ENCODE peak calls at places on chromosomes 13 and 19, in ten cellular contexts. One of them, this sample, is unnamed.

GRCh38 chr19:6947745-6948144 is 60.4 kb downstream of the ADGRE1 start:
- DNase-seq in T47D: no peak
- DNase-seq in CD8-positive, alpha-beta memory T cell: no peak
- DNase-seq in A673: peak
- DNase-seq in activated naive CD4-positive, alpha-beta T cell treated with anti-CD3 and anti-CD28 coated beads, Interleukin-2, amount 10 ng/mL, durations not matched to agents 7 days and 5 days: peak
- DNase-seq in left colon: peak
- DNase-seq in lower lobe of right lung: no peak
- DNase-seq in RCC 7860: peak
- DNase-seq in ecto neural progenitor cell: no peak
- DNase-seq in progenitor cell of endocrine pancreas: no peak
- DNase-seq in this sample: no peak

GRCh38 chr13:106630162-106630561 is 62.2 kb upstream of the ARGLU1 start:
- DNase-seq in T47D: no peak
- DNase-seq in CD8-positive, alpha-beta memory T cell: no peak
- DNase-seq in A673: peak
- DNase-seq in activated naive CD4-positive, alpha-beta T cell treated with anti-CD3 and anti-CD28 coated beads, Interleukin-2, amount 10 ng/mL, durations not matched to agents 7 days and 5 days: no peak
- DNase-seq in left colon: no peak
- DNase-seq in lower lobe of right lung: no peak
- DNase-seq in RCC 7860: no peak
- DNase-seq in ecto neural progenitor cell: no peak
- DNase-seq in progenitor cell of endocrine pancreas: no peak
- DNase-seq in this sample: no peak

GRCh38 chr13:19601749-19602725 is 31.4 kb upstream of the MPHOSPH8 start:
- DNase-seq in T47D: no peak
- DNase-seq in CD8-positive, alpha-beta memory T cell: peak
- DNase-seq in A673: peak
- DNase-seq in activated naive CD4-positive, alpha-beta T cell treated with anti-CD3 and anti-CD28 coated beads, Interleukin-2, amount 10 ng/mL, durations not matched to agents 7 days and 5 days: peak
- DNase-seq in left colon: no peak
- DNase-seq in lower lobe of right lung: peak
- DNase-seq in RCC 7860: peak
- DNase-seq in ecto neural progenitor cell: peak
- DNase-seq in progenitor cell of endocrine pancreas: peak
- DNase-seq in this sample: peak

GRCh38 chr19:43934055-43934984 is 762 bp downstream of the ZNF45 start:
- DNase-seq in T47D: no peak
- DNase-seq in CD8-positive, alpha-beta memory T cell: no peak
- DNase-seq in A673: peak
- DNase-seq in activated naive CD4-positive, alpha-beta T cell treated with anti-CD3 and anti-CD28 coated beads, Interleukin-2, amount 10 ng/mL, durations not matched to agents 7 days and 5 days: no peak
- DNase-seq in left colon: no peak
- DNase-seq in lower lobe of right lung: no peak
- DNase-seq in RCC 7860: peak
- DNase-seq in ecto neural progenitor cell: no peak
- DNase-seq in progenitor cell of endocrine pancreas: no peak
- DNase-seq in this sample: peak

GRCh38 chr19:3112375-3113099 is 18.4 kb downstream of the GNA11 start:
- DNase-seq in T47D: no peak
- DNase-seq in CD8-positive, alpha-beta memory T cell: no peak
- DNase-seq in A673: no peak
- DNase-seq in activated naive CD4-positive, alpha-beta T cell treated with anti-CD3 and anti-CD28 coated beads, Interleukin-2, amount 10 ng/mL, durations not matched to agents 7 days and 5 days: no peak
- DNase-seq in left colon: no peak
- DNase-seq in lower lobe of right lung: no peak
- DNase-seq in RCC 7860: no peak
- DNase-seq in ecto neural progenitor cell: no peak
- DNase-seq in progenitor cell of endocrine pancreas: no peak
- DNase-seq in this sample: no peak

GRCh38 chr19:48342841-48343540 is 17.6 kb downstream of the EMP3 start:
- DNase-seq in T47D: no peak
- DNase-seq in CD8-positive, alpha-beta memory T cell: no peak
- DNase-seq in A673: peak
- DNase-seq in activated naive CD4-positive, alpha-beta T cell treated with anti-CD3 and anti-CD28 coated beads, Interleukin-2, amount 10 ng/mL, durations not matched to agents 7 days and 5 days: no peak
- DNase-seq in left colon: no peak
- DNase-seq in lower lobe of right lung: no peak
- DNase-seq in RCC 7860: no peak
- DNase-seq in ecto neural progenitor cell: no peak
- DNase-seq in progenitor cell of endocrine pancreas: no peak
- DNase-seq in this sample: no peak

GRCh38 chr19:43450545-43450997 is 14.8 kb downstream of the LYPD3 start:
- DNase-seq in T47D: no peak
- DNase-seq in CD8-positive, alpha-beta memory T cell: no peak
- DNase-seq in A673: no peak
- DNase-seq in activated naive CD4-positive, alpha-beta T cell treated with anti-CD3 and anti-CD28 coated beads, Interleukin-2, amount 10 ng/mL, durations not matched to agents 7 days and 5 days: no peak
- DNase-seq in left colon: no peak
- DNase-seq in lower lobe of right lung: no peak
- DNase-seq in RCC 7860: peak
- DNase-seq in ecto neural progenitor cell: no peak
- DNase-seq in progenitor cell of endocrine pancreas: no peak
- DNase-seq in this sample: no peak

GRCh38 chr19:49073514-49074378 is 1.2 kb upstream of the KCNA7 start:
- DNase-seq in T47D: no peak
- DNase-seq in CD8-positive, alpha-beta memory T cell: no peak
- DNase-seq in A673: peak
- DNase-seq in activated naive CD4-positive, alpha-beta T cell treated with anti-CD3 and anti-CD28 coated beads, Interleukin-2, amount 10 ng/mL, durations not matched to agents 7 days and 5 days: peak
- DNase-seq in left colon: no peak
- DNase-seq in lower lobe of right lung: no peak
- DNase-seq in RCC 7860: peak
- DNase-seq in ecto neural progenitor cell: no peak
- DNase-seq in progenitor cell of endocrine pancreas: no peak
- DNase-seq in this sample: peak

GRCh38 chr13:28585557-28585956 is 73.4 kb upstream of the POMP start:
- DNase-seq in T47D: no peak
- DNase-seq in CD8-positive, alpha-beta memory T cell: no peak
- DNase-seq in A673: no peak
- DNase-seq in activated naive CD4-positive, alpha-beta T cell treated with anti-CD3 and anti-CD28 coated beads, Interleukin-2, amount 10 ng/mL, durations not matched to agents 7 days and 5 days: no peak
- DNase-seq in left colon: no peak
- DNase-seq in lower lobe of right lung: no peak
- DNase-seq in RCC 7860: no peak
- DNase-seq in ecto neural progenitor cell: no peak
- DNase-seq in progenitor cell of endocrine pancreas: no peak
- DNase-seq in this sample: no peak

GRCh38 chr13:114054269-114054668 is 78.2 kb downstream of the RASA3 start:
- DNase-seq in T47D: peak
- DNase-seq in CD8-positive, alpha-beta memory T cell: no peak
- DNase-seq in A673: peak
- DNase-seq in activated naive CD4-positive, alpha-beta T cell treated with anti-CD3 and anti-CD28 coated beads, Interleukin-2, amount 10 ng/mL, durations not matched to agents 7 days and 5 days: no peak
- DNase-seq in left colon: no peak
- DNase-seq in lower lobe of right lung: no peak
- DNase-seq in RCC 7860: no peak
- DNase-seq in ecto neural progenitor cell: no peak
- DNase-seq in progenitor cell of endocrine pancreas: no peak
- DNase-seq in this sample: peak

GRCh38 chr19:11453468-11454341 is 18.3 kb downstream of the PRKCSH start:
- DNase-seq in T47D: no peak
- DNase-seq in CD8-positive, alpha-beta memory T cell: no peak
- DNase-seq in A673: peak
- DNase-seq in activated naive CD4-positive, alpha-beta T cell treated with anti-CD3 and anti-CD28 coated beads, Interleukin-2, amount 10 ng/mL, durations not matched to agents 7 days and 5 days: peak
- DNase-seq in left colon: no peak
- DNase-seq in lower lobe of right lung: no peak
- DNase-seq in RCC 7860: no peak
- DNase-seq in ecto neural progenitor cell: no peak
- DNase-seq in progenitor cell of endocrine pancreas: no peak
- DNase-seq in this sample: peak

GRCh38 chr19:5627395-5627904 is 4.6 kb downstream of the SAFB start:
- DNase-seq in T47D: no peak
- DNase-seq in CD8-positive, alpha-beta memory T cell: no peak
- DNase-seq in A673: peak
- DNase-seq in activated naive CD4-positive, alpha-beta T cell treated with anti-CD3 and anti-CD28 coated beads, Interleukin-2, amount 10 ng/mL, durations not matched to agents 7 days and 5 days: peak
- DNase-seq in left colon: peak
- DNase-seq in lower lobe of right lung: peak
- DNase-seq in RCC 7860: no peak
- DNase-seq in ecto neural progenitor cell: no peak
- DNase-seq in progenitor cell of endocrine pancreas: no peak
- DNase-seq in this sample: peak

GRCh38 chr19:19600793-19601346 is 17.6 kb downstream of the PBX4 start:
- DNase-seq in T47D: no peak
- DNase-seq in CD8-positive, alpha-beta memory T cell: no peak
- DNase-seq in A673: no peak
- DNase-seq in activated naive CD4-positive, alpha-beta T cell treated with anti-CD3 and anti-CD28 coated beads, Interleukin-2, amount 10 ng/mL, durations not matched to agents 7 days and 5 days: no peak
- DNase-seq in left colon: no peak
- DNase-seq in lower lobe of right lung: no peak
- DNase-seq in RCC 7860: peak
- DNase-seq in ecto neural progenitor cell: no peak
- DNase-seq in progenitor cell of endocrine pancreas: no peak
- DNase-seq in this sample: no peak

GRCh38 chr13:21413013-21413412 is 46.1 kb downstream of the ZDHHC20 start:
- DNase-seq in T47D: no peak
- DNase-seq in CD8-positive, alpha-beta memory T cell: no peak
- DNase-seq in A673: no peak
- DNase-seq in activated naive CD4-positive, alpha-beta T cell treated with anti-CD3 and anti-CD28 coated beads, Interleukin-2, amount 10 ng/mL, durations not matched to agents 7 days and 5 days: no peak
- DNase-seq in left colon: no peak
- DNase-seq in lower lobe of right lung: no peak
- DNase-seq in RCC 7860: no peak
- DNase-seq in ecto neural progenitor cell: no peak
- DNase-seq in progenitor cell of endocrine pancreas: no peak
- DNase-seq in this sample: no peak

GRCh38 chr13:44394649-44395048 is 21.0 kb downstream of the SERP2 start:
- DNase-seq in T47D: no peak
- DNase-seq in CD8-positive, alpha-beta memory T cell: no peak
- DNase-seq in A673: no peak
- DNase-seq in activated naive CD4-positive, alpha-beta T cell treated with anti-CD3 and anti-CD28 coated beads, Interleukin-2, amount 10 ng/mL, durations not matched to agents 7 days and 5 days: no peak
- DNase-seq in left colon: no peak
- DNase-seq in lower lobe of right lung: no peak
- DNase-seq in RCC 7860: no peak
- DNase-seq in ecto neural progenitor cell: no peak
- DNase-seq in progenitor cell of endocrine pancreas: no peak
- DNase-seq in this sample: peak

GRCh38 chr19:53102701-53103140 is 501 bp downstream of the ZNF160 start:
- DNase-seq in T47D: peak
- DNase-seq in CD8-positive, alpha-beta memory T cell: peak
- DNase-seq in A673: peak
- DNase-seq in activated naive CD4-positive, alpha-beta T cell treated with anti-CD3 and anti-CD28 coated beads, Interleukin-2, amount 10 ng/mL, durations not matched to agents 7 days and 5 days: peak
- DNase-seq in left colon: peak
- DNase-seq in lower lobe of right lung: peak
- DNase-seq in RCC 7860: no peak
- DNase-seq in ecto neural progenitor cell: no peak
- DNase-seq in progenitor cell of endocrine pancreas: peak
- DNase-seq in this sample: peak

GRCh38 chr19:40270362-40271089 is 14.6 kb downstream of the AKT2 start:
- DNase-seq in T47D: no peak
- DNase-seq in CD8-positive, alpha-beta memory T cell: no peak
- DNase-seq in A673: no peak
- DNase-seq in activated naive CD4-positive, alpha-beta T cell treated with anti-CD3 and anti-CD28 coated beads, Interleukin-2, amount 10 ng/mL, durations not matched to agents 7 days and 5 days: no peak
- DNase-seq in left colon: no peak
- DNase-seq in lower lobe of right lung: no peak
- DNase-seq in RCC 7860: no peak
- DNase-seq in ecto neural progenitor cell: peak
- DNase-seq in progenitor cell of endocrine pancreas: no peak
- DNase-seq in this sample: peak

GRCh38 chr19:19259741-19260140 is 13.4 kb downstream of the TM6SF2 start:
- DNase-seq in T47D: peak
- DNase-seq in CD8-positive, alpha-beta memory T cell: no peak
- DNase-seq in A673: peak
- DNase-seq in activated naive CD4-positive, alpha-beta T cell treated with anti-CD3 and anti-CD28 coated beads, Interleukin-2, amount 10 ng/mL, durations not matched to agents 7 days and 5 days: no peak
- DNase-seq in left colon: no peak
- DNase-seq in lower lobe of right lung: no peak
- DNase-seq in RCC 7860: no peak
- DNase-seq in ecto neural progenitor cell: no peak
- DNase-seq in progenitor cell of endocrine pancreas: no peak
- DNase-seq in this sample: peak

GRCh38 chr19:49631279-49631588 is 8.7 kb downstream of the RRAS start:
- DNase-seq in T47D: no peak
- DNase-seq in CD8-positive, alpha-beta memory T cell: no peak
- DNase-seq in A673: no peak
- DNase-seq in activated naive CD4-positive, alpha-beta T cell treated with anti-CD3 and anti-CD28 coated beads, Interleukin-2, amount 10 ng/mL, durations not matched to agents 7 days and 5 days: no peak
- DNase-seq in left colon: no peak
- DNase-seq in lower lobe of right lung: no peak
- DNase-seq in RCC 7860: no peak
- DNase-seq in ecto neural progenitor cell: no peak
- DNase-seq in progenitor cell of endocrine pancreas: no peak
- DNase-seq in this sample: no peak

GRCh38 chr13:33678906-33679657 is 138.9 kb upstream of the RFC3 start:
- DNase-seq in T47D: no peak
- DNase-seq in CD8-positive, alpha-beta memory T cell: peak
- DNase-seq in A673: no peak
- DNase-seq in activated naive CD4-positive, alpha-beta T cell treated with anti-CD3 and anti-CD28 coated beads, Interleukin-2, amount 10 ng/mL, durations not matched to agents 7 days and 5 days: peak
- DNase-seq in left colon: peak
- DNase-seq in lower lobe of right lung: peak
- DNase-seq in RCC 7860: peak
- DNase-seq in ecto neural progenitor cell: no peak
- DNase-seq in progenitor cell of endocrine pancreas: no peak
- DNase-seq in this sample: no peak

GRCh38 chr19:12400618-12401502 is at the start of gene ZNF799:
- DNase-seq in T47D: peak
- DNase-seq in CD8-positive, alpha-beta memory T cell: peak
- DNase-seq in A673: peak
- DNase-seq in activated naive CD4-positive, alpha-beta T cell treated with anti-CD3 and anti-CD28 coated beads, Interleukin-2, amount 10 ng/mL, durations not matched to agents 7 days and 5 days: peak
- DNase-seq in left colon: peak
- DNase-seq in lower lobe of right lung: peak
- DNase-seq in RCC 7860: peak
- DNase-seq in ecto neural progenitor cell: peak
- DNase-seq in progenitor cell of endocrine pancreas: peak
- DNase-seq in this sample: peak

GRCh38 chr13:114025432-114026127 is 51.7 kb upstream of the C13orf46 start:
- DNase-seq in T47D: no peak
- DNase-seq in CD8-positive, alpha-beta memory T cell: no peak
- DNase-seq in A673: no peak
- DNase-seq in activated naive CD4-positive, alpha-beta T cell treated with anti-CD3 and anti-CD28 coated beads, Interleukin-2, amount 10 ng/mL, durations not matched to agents 7 days and 5 days: no peak
- DNase-seq in left colon: no peak
- DNase-seq in lower lobe of right lung: no peak
- DNase-seq in RCC 7860: no peak
- DNase-seq in ecto neural progenitor cell: no peak
- DNase-seq in progenitor cell of endocrine pancreas: no peak
- DNase-seq in this sample: peak

GRCh38 chr19:861756-862528 is 2.5 kb downstream of the CFD start:
- DNase-seq in T47D: peak
- DNase-seq in CD8-positive, alpha-beta memory T cell: peak
- DNase-seq in A673: peak
- DNase-seq in activated naive CD4-positive, alpha-beta T cell treated with anti-CD3 and anti-CD28 coated beads, Interleukin-2, amount 10 ng/mL, durations not matched to agents 7 days and 5 days: peak
- DNase-seq in left colon: peak
- DNase-seq in lower lobe of right lung: peak
- DNase-seq in RCC 7860: no peak
- DNase-seq in ecto neural progenitor cell: peak
- DNase-seq in progenitor cell of endocrine pancreas: no peak
- DNase-seq in this sample: peak

GRCh38 chr13:73740681-73741080 is 393.5 kb downstream of the KLF12 start:
- DNase-seq in T47D: no peak
- DNase-seq in CD8-positive, alpha-beta memory T cell: no peak
- DNase-seq in A673: peak
- DNase-seq in activated naive CD4-positive, alpha-beta T cell treated with anti-CD3 and anti-CD28 coated beads, Interleukin-2, amount 10 ng/mL, durations not matched to agents 7 days and 5 days: no peak
- DNase-seq in left colon: no peak
- DNase-seq in lower lobe of right lung: no peak
- DNase-seq in RCC 7860: no peak
- DNase-seq in ecto neural progenitor cell: no peak
- DNase-seq in progenitor cell of endocrine pancreas: no peak
- DNase-seq in this sample: no peak

GRCh38 chr13:19596086-19596485 is 34.8 kb upstream of the TPTE2 start:
- DNase-seq in T47D: no peak
- DNase-seq in CD8-positive, alpha-beta memory T cell: no peak
- DNase-seq in A673: no peak
- DNase-seq in activated naive CD4-positive, alpha-beta T cell treated with anti-CD3 and anti-CD28 coated beads, Interleukin-2, amount 10 ng/mL, durations not matched to agents 7 days and 5 days: no peak
- DNase-seq in left colon: no peak
- DNase-seq in lower lobe of right lung: no peak
- DNase-seq in RCC 7860: no peak
- DNase-seq in ecto neural progenitor cell: no peak
- DNase-seq in progenitor cell of endocrine pancreas: no peak
- DNase-seq in this sample: no peak

GRCh38 chr19:5953034-5953589 is 24.8 kb downstream of the RANBP3 start:
- DNase-seq in T47D: no peak
- DNase-seq in CD8-positive, alpha-beta memory T cell: no peak
- DNase-seq in A673: peak
- DNase-seq in activated naive CD4-positive, alpha-beta T cell treated with anti-CD3 and anti-CD28 coated beads, Interleukin-2, amount 10 ng/mL, durations not matched to agents 7 days and 5 days: no peak
- DNase-seq in left colon: no peak
- DNase-seq in lower lobe of right lung: no peak
- DNase-seq in RCC 7860: peak
- DNase-seq in ecto neural progenitor cell: no peak
- DNase-seq in progenitor cell of endocrine pancreas: no peak
- DNase-seq in this sample: no peak

GRCh38 chr13:25708268-25708667 is 336.5 kb downstream of the ATP8A2 start:
- DNase-seq in T47D: no peak
- DNase-seq in CD8-positive, alpha-beta memory T cell: no peak
- DNase-seq in A673: no peak
- DNase-seq in activated naive CD4-positive, alpha-beta T cell treated with anti-CD3 and anti-CD28 coated beads, Interleukin-2, amount 10 ng/mL, durations not matched to agents 7 days and 5 days: no peak
- DNase-seq in left colon: no peak
- DNase-seq in lower lobe of right lung: no peak
- DNase-seq in RCC 7860: no peak
- DNase-seq in ecto neural progenitor cell: no peak
- DNase-seq in progenitor cell of endocrine pancreas: no peak
- DNase-seq in this sample: no peak

GRCh38 chr19:33400856-33401682 is 27.6 kb downstream of the CEBPG start:
- DNase-seq in T47D: no peak
- DNase-seq in CD8-positive, alpha-beta memory T cell: no peak
- DNase-seq in A673: no peak
- DNase-seq in activated naive CD4-positive, alpha-beta T cell treated with anti-CD3 and anti-CD28 coated beads, Interleukin-2, amount 10 ng/mL, durations not matched to agents 7 days and 5 days: no peak
- DNase-seq in left colon: peak
- DNase-seq in lower lobe of right lung: peak
- DNase-seq in RCC 7860: no peak
- DNase-seq in ecto neural progenitor cell: no peak
- DNase-seq in progenitor cell of endocrine pancreas: no peak
- DNase-seq in this sample: no peak